ENCODE peak calls at places on chromosomes 2 and 18, in eight cellular contexts. U, R, I, A, H, Q, T and Y are unnamed samples.

GRCh38 chr2:195848119-195848899 is 191.3 kb downstream of the SLC39A10 start:
- DNase-seq in R (no peak), H (no peak), Q (no peak), T (no peak), A (peak), U (peak), I (no peak), Y (no peak)

GRCh38 chr18:69804776-69805501 is 142.7 kb downstream of the CD226 start:
- DNase-seq in R (no peak), A (no peak), Q (no peak), I (no peak), T (no peak), H (no peak), U (no peak), Y (no peak)

GRCh38 chr2:133710613-133711012 is 142.3 kb upstream of the NCKAP5 start:
- DNase-seq in I (peak), Q (no peak), T (peak), A (no peak), U (peak), H (no peak), R (peak), Y (no peak)

GRCh38 chr2:233857511-233858118 is 3.3 kb upstream of the HJURP start:
- DNase-seq in R (no peak), A (peak), I (no peak), U (peak), Q (peak), H (no peak), T (no peak), Y (no peak)

GRCh38 chr18:3498705-3499451 is 48.9 kb downstream of the TGIF1 start:
- DNase-seq in A (no peak), T (peak), H (peak), I (no peak), U (no peak), Q (peak), R (no peak), Y (peak)

GRCh38 chr2:148020036-148020357 is 540 bp downstream of the ORC4 start:
- DNase-seq in I (no peak), R (peak), H (no peak), A (no peak), U (no peak), T (peak), Q (peak), Y (peak)

GRCh38 chr18:50704541-50704940 is 115.3 kb downstream of the MRO start:
- DNase-seq in A (no peak), U (no peak), Q (no peak), H (no peak), R (no peak), I (no peak), T (no peak), Y (no peak)

GRCh38 chr2:18988557-18989232 is 369.7 kb downstream of the OSR1 start:
- DNase-seq in R (no peak), I (no peak), U (no peak), A (no peak), H (peak), T (peak), Q (no peak), Y (no peak)

GRCh38 chr2:203675086-203675485 is 31.4 kb upstream of the CD28 start:
- DNase-seq in H (peak), A (peak), Q (no peak), T (no peak), U (peak), I (no peak), R (peak), Y (no peak)

GRCh38 chr2:30686000-30686399 is 121.2 kb downstream of the CAPN13 start:
- DNase-seq in R (no peak), I (no peak), T (no peak), H (no peak), A (no peak), U (peak), Q (no peak), Y (no peak)

GRCh38 chr18:8052237-8052701 is 485.2 kb downstream of the PTPRM start:
- DNase-seq in R (no peak), T (peak), I (no peak), H (peak), Q (no peak), A (peak), U (peak), Y (no peak)

GRCh38 chr2:172179045-172179742 is 76.5 kb upstream of the DLX2 start:
- DNase-seq in H (peak), A (peak), Q (no peak), U (peak), T (no peak), I (no peak), R (peak), Y (no peak)

GRCh38 chr2:38470115-38470514 is 93.0 kb upstream of the ATL2 start:
- DNase-seq in I (no peak), T (no peak), A (no peak), Q (no peak), U (no peak), H (no peak), R (no peak), Y (no peak)

GRCh38 chr18:72261562-72261961 is 282.6 kb downstream of the CBLN2 start:
- DNase-seq in H (no peak), A (no peak), U (no peak), T (no peak), R (no peak), I (no peak), Q (no peak), Y (no peak)

GRCh38 chr2:63591566-63592175 is 2.9 kb downstream of the MDH1 start:
- DNase-seq in Q (no peak), I (no peak), R (no peak), T (no peak), A (no peak), H (no peak), U (no peak), Y (no peak)

GRCh38 chr2:175769200-175769599 is 232.9 kb downstream of the LNPK start:
- DNase-seq in R (no peak), I (no peak), H (no peak), A (no peak), U (no peak), T (peak), Q (no peak), Y (no peak)

GRCh38 chr18:58755304-58756010 is 84.2 kb downstream of the MALT1 start:
- DNase-seq in R (no peak), Q (no peak), I (no peak), U (no peak), H (no peak), A (no peak), T (no peak), Y (no peak)

GRCh38 chr2:54901224-54901986 is 148.8 kb downstream of the RTN4 start:
- DNase-seq in H (no peak), R (no peak), U (no peak), A (no peak), I (no peak), T (no peak), Q (no peak), Y (no peak)

GRCh38 chr2:241445426-241445825 is 63.0 kb downstream of the STK25 start:
- DNase-seq in U (no peak), A (no peak), I (no peak), Q (no peak), R (peak), H (no peak), T (no peak), Y (no peak)

GRCh38 chr2:168118733-168119518 is 128.5 kb downstream of the STK39 start:
- DNase-seq in I (peak), A (peak), Q (no peak), H (peak), T (peak), R (peak), U (peak), Y (peak)

GRCh38 chr2:239061824-239062560 is 214.1 kb downstream of the TWIST2 start:
- DNase-seq in A (no peak), T (no peak), I (no peak), Q (no peak), H (no peak), U (no peak), R (no peak), Y (no peak)

GRCh38 chr2:17754773-17755425 is 961 bp downstream of the GEN1 start:
- DNase-seq in T (peak), R (no peak), A (peak), U (peak), H (no peak), I (no peak), Q (no peak), Y (no peak)

GRCh38 chr2:9768388-9768787 is 74.9 kb upstream of the TAF1B start:
- DNase-seq in T (no peak), U (no peak), R (no peak), I (no peak), A (no peak), Q (peak), H (no peak), Y (no peak)

GRCh38 chr2:235493402-235493774 is 455 bp upstream of the AGAP1 start:
- DNase-seq in T (peak), H (peak), I (no peak), A (no peak), U (no peak), Q (no peak), R (no peak), Y (peak)

GRCh38 chr2:15010346-15010745 is 377.8 kb downstream of the LRATD1 start:
- DNase-seq in H (no peak), I (no peak), U (no peak), A (no peak), Q (no peak), T (no peak), R (no peak), Y (no peak)

GRCh38 chr2:69489793-69490192 is 52.6 kb upstream of the NFU1 start:
- DNase-seq in U (no peak), H (no peak), Q (no peak), T (peak), A (no peak), I (peak), R (peak), Y (no peak)
- TF ChIP-seq CTCF in U (no peak), H (no peak), Q (no peak), T (no peak), A (no peak), I (no peak), R (no peak), Y (no peak)

DNA sequence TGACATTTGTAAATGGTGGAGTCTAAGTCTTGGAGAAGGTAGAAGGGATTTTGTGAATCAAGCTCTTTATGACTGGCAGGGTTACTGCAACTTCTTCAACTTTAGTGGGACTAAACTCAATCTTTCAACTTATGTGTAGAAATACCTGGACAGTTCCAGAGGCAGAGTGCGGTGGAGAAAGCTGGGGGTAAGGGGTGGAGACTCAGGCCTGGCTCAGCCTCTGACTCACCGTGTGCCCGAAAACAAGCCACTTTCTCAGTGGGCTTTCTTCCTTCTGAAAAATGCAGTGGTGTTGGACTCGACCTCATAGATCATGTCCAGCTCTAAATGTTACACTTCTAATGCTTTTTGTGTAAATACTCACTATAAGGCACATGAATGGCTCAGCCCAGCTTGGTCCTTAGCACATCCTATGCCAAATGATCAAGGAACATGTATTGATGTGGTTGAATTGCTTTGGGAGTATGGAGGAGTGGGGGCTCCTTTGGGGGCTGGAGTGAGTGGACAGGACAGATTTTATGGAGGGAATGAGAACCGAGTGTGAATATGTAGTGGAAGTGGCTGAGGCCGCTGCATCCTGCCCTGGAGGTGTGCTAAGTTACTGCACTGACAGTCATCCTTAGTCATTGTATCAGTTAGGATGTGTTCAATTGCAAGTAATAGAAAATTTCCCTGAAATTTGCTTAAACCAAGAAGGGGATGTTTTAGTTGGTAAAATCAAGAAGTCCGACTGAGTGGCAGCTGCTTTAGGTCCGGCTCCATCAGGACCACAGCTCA is 32.2 kb upstream of the IGFBP5 start:
- DNase-seq in T (no peak), I (no peak), H (no peak), Q (no peak), A (peak), U (no peak), R (no peak), Y (no peak)
- TF ChIP-seq CTCF in T (peak), I (no peak), H (no peak), Q (no peak), A (no peak), U (peak), R (peak), Y (no peak)

DNA sequence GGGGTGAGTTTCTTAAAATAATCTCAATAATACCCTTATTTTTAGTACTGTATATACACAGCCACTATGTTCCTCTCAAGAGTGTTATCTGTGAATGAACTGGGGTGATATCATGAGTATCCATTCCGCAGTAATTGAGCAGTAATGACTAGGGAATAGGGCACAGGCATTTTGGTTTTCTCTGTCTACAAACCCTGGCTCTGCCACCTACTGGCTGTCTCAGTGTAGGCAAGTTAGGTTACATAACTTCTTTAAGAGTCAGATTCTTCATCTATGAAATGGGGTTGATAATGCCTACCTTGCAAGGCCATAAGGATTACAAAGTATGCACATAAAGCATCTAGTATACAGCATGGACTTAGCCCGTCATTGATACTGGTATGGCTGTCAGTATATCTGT is 555.8 kb downstream of the NRXN1 start:
- DNase-seq in A (peak), Q (no peak), R (no peak), U (no peak), I (no peak), T (no peak), H (no peak), Y (no peak)
- TF ChIP-seq CTCF in A (no peak), Q (peak), R (no peak), U (peak), I (no peak), T (no peak), H (no peak), Y (no peak)

DNA sequence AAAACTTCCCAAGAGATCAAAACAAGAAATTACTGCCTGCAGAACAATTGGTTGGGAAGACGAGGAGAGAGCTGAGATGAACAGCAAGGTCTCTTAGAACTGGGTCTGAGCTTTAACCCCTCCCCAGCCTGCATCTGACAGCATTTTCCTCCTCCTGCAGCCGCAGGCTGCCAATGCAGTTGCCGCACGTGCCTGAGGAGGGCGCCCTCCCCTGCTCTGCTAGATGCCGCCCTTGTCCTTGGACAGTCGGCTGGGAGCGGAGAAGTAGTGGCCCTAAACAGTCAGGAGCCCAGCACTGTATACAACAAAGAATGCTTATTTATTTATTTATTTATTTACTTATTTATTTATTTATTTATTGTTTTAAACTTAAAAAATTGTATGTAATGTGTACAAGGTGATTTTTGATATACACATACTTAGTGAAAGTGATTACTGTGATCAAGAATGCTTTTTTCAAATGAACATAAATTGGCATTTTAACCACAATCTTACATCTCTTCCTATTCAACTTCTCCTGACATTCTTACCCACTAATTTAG is 776.4 kb downstream of the TSN start:
- DNase-seq in R (no peak), T (no peak), A (no peak), H (no peak), I (no peak), Q (peak), U (no peak), Y (no peak)
- TF ChIP-seq CTCF in R (peak), T (no peak), A (peak), H (no peak), I (no peak), Q (peak), U (peak), Y (no peak)

GRCh38 chr2:60152226-60152833 is 401.1 kb downstream of the BCL11A start:
- DNase-seq in T (peak), R (peak), U (peak), Q (no peak), A (peak), I (no peak), H (peak), Y (peak)
- TF ChIP-seq CTCF in T (peak), R (peak), U (peak), Q (peak), A (peak), I (peak), H (peak), Y (peak)

GRCh38 chr2:173299764-173300163 is 54.9 kb upstream of the CDCA7 start:
- DNase-seq in R (no peak), U (no peak), I (no peak), T (no peak), H (no peak), A (no peak), Q (no peak), Y (no peak)
- TF ChIP-seq CTCF in R (no peak), U (no peak), I (no peak), T (no peak), H (no peak), A (no peak), Q (no peak), Y (no peak)

GRCh38 chr2:201833796-201834195 is 27.5 kb downstream of the CDK15 start:
- DNase-seq in A (no peak), Q (no peak), R (no peak), H (peak), U (peak), T (no peak), I (no peak), Y (no peak)
- TF ChIP-seq CTCF in A (no peak), Q (no peak), R (no peak), H (no peak), U (no peak), T (no peak), I (no peak), Y (no peak)

GRCh38 chr2:227856697-227857096 is 14.7 kb upstream of the DAW1 start:
- DNase-seq in A (no peak), R (no peak), Q (no peak), I (no peak), H (no peak), U (no peak), T (peak), Y (no peak)

GRCh38 chr2:227853204-227853629 is 18.2 kb upstream of the DAW1 start:
- DNase-seq in T (peak), H (peak), A (peak), U (peak), I (peak), R (no peak), Q (no peak), Y (no peak)

GRCh38 chr2:227860116-227860724 is 11.2 kb upstream of the DAW1 start:
- DNase-seq in A (no peak), H (no peak), U (no peak), R (no peak), I (no peak), T (peak), Q (no peak), Y (no peak)

GRCh38 chr2:227853765-227854271 is 17.6 kb upstream of the DAW1 start:
- DNase-seq in R (no peak), T (peak), I (no peak), Q (no peak), H (peak), A (peak), U (no peak), Y (no peak)

DNA sequence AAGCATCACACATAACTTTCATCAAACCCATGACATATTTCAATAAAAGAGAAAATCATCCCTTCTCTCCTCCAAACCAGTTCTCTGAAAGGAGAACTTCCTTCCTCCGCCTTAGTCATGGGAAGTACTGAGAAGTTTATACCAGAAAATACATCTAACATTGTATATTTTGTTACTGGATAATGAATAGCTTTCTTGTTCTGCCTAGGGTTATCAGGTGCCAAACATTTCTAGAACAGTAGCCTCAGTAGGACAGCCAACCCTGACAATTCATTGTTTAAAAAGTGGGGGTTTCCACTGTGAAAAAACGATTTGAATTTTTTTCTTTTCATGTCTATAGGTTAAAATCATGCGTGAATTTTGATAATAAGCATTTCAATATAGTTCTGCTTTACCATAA is 16.0 kb upstream of the DAW1 start:
- DNase-seq in T (no peak), Q (no peak), U (no peak), H (no peak), A (no peak), I (no peak), R (no peak), Y (no peak)
- TF ChIP-seq CTCF in T (no peak), Q (no peak), U (no peak), H (no peak), A (no peak), I (no peak), R (no peak), Y (no peak)

DNA sequence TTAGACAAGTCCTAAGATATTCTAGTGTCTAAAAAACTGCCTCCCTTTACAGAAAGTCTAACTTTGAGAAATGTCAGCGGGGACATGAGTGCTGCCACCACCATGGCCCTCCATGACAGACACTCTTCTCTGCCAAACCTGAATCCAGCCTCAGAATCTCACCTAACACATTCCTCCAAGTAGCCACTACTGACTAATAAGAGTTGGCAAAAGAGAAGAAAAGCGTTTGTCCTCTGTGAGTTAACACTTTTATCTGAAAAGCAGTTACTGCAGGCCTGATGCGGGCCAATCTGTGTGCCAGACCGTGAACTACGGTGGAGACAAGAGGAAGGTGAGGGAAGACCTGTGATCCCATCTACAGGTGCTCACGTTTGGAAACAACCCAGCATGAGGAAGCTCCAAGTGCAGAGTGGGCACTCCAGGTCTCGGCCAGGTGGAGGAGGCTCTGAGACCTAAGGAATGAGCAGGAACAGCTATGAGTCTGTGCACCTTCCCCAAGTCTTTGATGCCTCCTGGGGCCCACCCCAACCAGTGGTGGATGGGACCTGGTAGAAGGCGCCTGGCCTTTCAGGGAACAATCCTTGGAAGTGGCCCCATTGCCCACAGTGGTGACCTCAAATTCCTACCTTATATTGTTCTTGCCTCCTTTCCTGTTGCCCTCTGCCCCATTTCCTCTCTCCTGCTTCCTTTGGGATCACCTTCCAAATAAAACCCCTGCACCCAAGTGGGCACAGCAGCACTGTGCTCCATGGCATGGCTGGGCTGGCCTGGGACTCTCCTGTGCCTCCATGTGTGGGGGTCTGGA is 91.6 kb downstream of the BIN1 start:
- DNase-seq in I (no peak), A (peak), T (no peak), U (peak), H (no peak), R (no peak), Q (no peak), Y (no peak)
- TF ChIP-seq CTCF in I (no peak), A (no peak), T (no peak), U (no peak), H (no peak), R (no peak), Q (no peak), Y (no peak)